ENCODE peak calls at places on chromosomes 16 and 17, in six cellular contexts. P is GM10248; U is central memory CD4-positive, alpha-beta T cell; O is HT1080; V is stimulated activated CD8-positive, alpha-beta memory T cell treated with anti-CD3 and anti-CD28 coated beads, Interleukin-4, amount 100 ng/mL, for 4 hours; L is lung. K is an unnamed sample.
A peak's percentile ranks its signal among the peaks of the same experiment; 100 is the strongest.

GRCh38 chr16:79013004-79013403 is 587.5 kb downstream of the MAF start:
- DNase-seq in P (no peak), U (no peak), O (no peak), V (no peak), L (no peak), K (no peak)

GRCh38 chr17:17300624-17301568 is 2.3 kb upstream of the NT5M start:
- DNase-seq in P (peak; percentile 71), U (peak; percentile 31), O (no peak), V (no peak), L (no peak), K (no peak)

GRCh38 chr16:14565688-14566025 is 64.4 kb downstream of the PARN start:
- DNase-seq in P (no peak), U (no peak), O (no peak), V (no peak), L (no peak), K (no peak)

GRCh38 chr17:32954477-32954876 is 26.5 kb downstream of the TMEM98 start:
- DNase-seq in P (no peak), U (no peak), O (no peak), V (no peak), L (no peak), K (no peak)

GRCh38 chr16:1061769-1062505 is 10.6 kb upstream of the SSTR5 start:
- DNase-seq in P (no peak), U (no peak), O (no peak), V (no peak), L (no peak), K (no peak)

GRCh38 chr17:47829870-47830269 is 1.5 kb downstream of the MRPL10 start:
- DNase-seq in P (no peak), U (peak; percentile 86), O (no peak), V (no peak), L (no peak), K (no peak)

GRCh38 chr17:28346746-28347246 is 10.5 kb downstream of the POLDIP2 start:
- DNase-seq in P (no peak), U (no peak), O (no peak), V (no peak), L (no peak), K (no peak)

GRCh38 chr16:89720520-89720858 is 209 bp downstream of the VPS9D1 start:
- DNase-seq in P (no peak), U (no peak), O (no peak), V (no peak), L (peak; percentile 48), K (no peak)

GRCh38 chr17:18992454-18993130 is 12.0 kb downstream of the FAM83G start:
- DNase-seq in P (peak; percentile 52), U (peak; percentile 58), O (no peak), V (no peak), L (peak; percentile 49), K (no peak)

GRCh38 chr16:12646490-12647274 is 157.0 kb downstream of the CPPED1 start:
- DNase-seq in P (no peak), U (no peak), O (peak; percentile 68), V (no peak), L (no peak), K (no peak)

GRCh38 chr17:27631409-27631755 is 394 bp downstream of the LGALS9 start:
- DNase-seq in P (peak; percentile 50), U (peak; percentile 20), O (no peak), V (no peak), L (no peak), K (no peak)

GRCh38 chr17:45942284-45942683 is 47.9 kb downstream of the MAPT start:
- DNase-seq in P (no peak), U (no peak), O (peak; percentile 7), V (no peak), L (no peak), K (no peak)

GRCh38 chr17:7080445-7081041 is 492 bp upstream of the CLEC10A start:
- DNase-seq in P (no peak), U (no peak), O (no peak), V (no peak), L (peak; percentile 39), K (no peak)

GRCh38 chr16:27228621-27229501 is 25.5 kb downstream of the KDM8 start:
- DNase-seq in P (peak; percentile 56), U (no peak), O (no peak), V (no peak), L (no peak), K (no peak)